ENCODE peak calls at places on chromosomes 7 and 10, in five cellular contexts. Z is SK-N-SH, Y is HepG2, L is K562, R is GM12878. V is an unnamed sample.

GRCh38 chr10:74969530-74969929 is 141.9 kb upstream of the SAMD8 start:
- DNase-seq in Y (no peak), L (no peak), R (no peak), Z (no peak), V (no peak)

GRCh38 chr7:128833148-128833938 is 3.1 kb downstream of the FLNC start:
- DNase-seq in Y (no peak), L (peak), Z (peak), R (no peak), V (peak)

GRCh38 chr10:29028486-29028885 is 260.4 kb upstream of the LYZL1 start:
- DNase-seq in Y (no peak), R (no peak), L (no peak), Z (no peak), V (no peak)

GRCh38 chr10:35781643-35782035 is 139.5 kb upstream of the FZD8 start:
- DNase-seq in R (no peak), Z (peak), Y (peak), L (peak), V (no peak)

GRCh38 chr10:72913287-72913686 is 19.7 kb downstream of the OIT3 start:
- DNase-seq in L (no peak), R (no peak), Y (peak), Z (no peak), V (no peak)

GRCh38 chr10:64449603-64450002 is 928.4 kb downstream of the REEP3 start:
- DNase-seq in R (no peak), Z (no peak), Y (no peak), L (no peak), V (no peak)

GRCh38 chr7:781228-781864 is 50.9 kb upstream of the SUN1 start:
- DNase-seq in Y (no peak), Z (no peak), L (no peak), R (no peak), V (no peak)

GRCh38 chr7:26182283-26182682 is 18.3 kb downstream of the HNRNPA2B1 start:
- DNase-seq in Y (no peak), L (no peak), R (no peak), Z (no peak), V (no peak)

GRCh38 chr10:122253605-122254004 is 17.5 kb upstream of the BTBD16 start:
- DNase-seq in L (no peak), Z (no peak), R (no peak), Y (no peak), V (no peak)

GRCh38 chr7:43431020-43431595 is 151.8 kb upstream of the STK17A start:
- DNase-seq in Y (no peak), R (no peak), Z (no peak), L (no peak), V (peak)

GRCh38 chr10:102231357-102232318 is 5.5 kb downstream of the ELOVL3 start:
- DNase-seq in Z (peak), Y (peak), R (no peak), L (peak), V (no peak)

GRCh38 chr10:6579904-6580278 is at the start of gene PRKCQ:
- DNase-seq in Z (no peak), R (no peak), L (no peak), Y (no peak), V (peak)

GRCh38 chr7:2523461-2523905 is 3.9 kb downstream of the LFNG start:
- DNase-seq in Y (no peak), R (no peak), L (no peak), Z (no peak), V (no peak)

GRCh38 chr7:100038326-100038725 is 11.2 kb upstream of the ZSCAN21 start:
- DNase-seq in L (no peak), Y (peak), R (no peak), Z (no peak), V (no peak)

GRCh38 chr7:39554583-39555140 is 11.5 kb upstream of the YAE1 start:
- DNase-seq in R (no peak), Z (no peak), Y (no peak), L (no peak), V (no peak)

GRCh38 chr10:128071417-128071782 is 54.8 kb downstream of the MKI67 start:
- DNase-seq in Z (no peak), L (no peak), R (no peak), Y (no peak), V (no peak)

GRCh38 chr10:72742077-72742476 is 50.1 kb downstream of the MCU start:
- DNase-seq in Z (no peak), L (no peak), R (no peak), Y (no peak), V (no peak)

GRCh38 chr10:120415709-120416330 is 41.2 kb upstream of the PLPP4 start:
- DNase-seq in R (no peak), Y (no peak), Z (no peak), L (no peak), V (peak)

GRCh38 chr7:22356010-22356854 is 722 bp downstream of the RAPGEF5 start:
- DNase-seq in R (no peak), L (no peak), Z (peak), Y (peak), V (no peak)

GRCh38 chr7:22231806-22232205 is 125.1 kb downstream of the RAPGEF5 start:
- DNase-seq in L (no peak), R (no peak), Z (no peak), Y (no peak), V (no peak)

GRCh38 chr7:39703143-39703542 is 79.8 kb downstream of the RALA start:
- DNase-seq in Y (no peak), Z (peak), L (peak), R (no peak), V (peak)

GRCh38 chr7:121097577-121097976 is 109.1 kb downstream of the CPED1 start:
- DNase-seq in Y (no peak), R (no peak), L (no peak), Z (no peak), V (no peak)

GRCh38 chr7:47548546-47548945 is 33.4 kb downstream of the TNS3 start:
- DNase-seq in R (no peak), L (no peak), Y (no peak), Z (no peak), V (no peak)

GRCh38 chr10:133100706-133101463 is 13.2 kb downstream of the ADGRA1 start:
- DNase-seq in L (peak), R (no peak), Z (no peak), Y (no peak), V (no peak)

GRCh38 chr10:126001579-126001978 is 105.2 kb downstream of the FANK1 start:
- DNase-seq in L (no peak), Z (no peak), Y (no peak), R (no peak), V (no peak)

GRCh38 chr10:51010977-51011376 is 63.3 kb upstream of the PRKG1 start:
- DNase-seq in Y (peak), R (peak), Z (peak), L (peak), V (peak)

GRCh38 chr10:49212783-49213182 is 24.6 kb upstream of the TMEM273 start:
- DNase-seq in R (no peak), Z (no peak), L (no peak), Y (no peak), V (no peak)

GRCh38 chr7:108413782-108414492 is 42.3 kb downstream of the NRCAM start:
- DNase-seq in Z (no peak), L (no peak), R (no peak), Y (no peak), V (peak)

GRCh38 chr10:70270952-70271351 is 12.9 kb downstream of the NPFFR1 start:
- DNase-seq in Y (no peak), R (peak), L (no peak), Z (no peak), V (no peak)

GRCh38 chr10:57638411-57638810 is 629.3 kb downstream of the IPMK start:
- DNase-seq in L (no peak), Y (no peak), Z (no peak), R (no peak), V (no peak)

GRCh38 chr7:100190059-100190711 is 12.5 kb downstream of the STAG3 start:
- DNase-seq in Y (peak), Z (peak), R (no peak), L (peak), V (peak)

GRCh38 chr10:13913890-13914289 is 327.1 kb downstream of the PRPF18 start:
- DNase-seq in Y (no peak), Z (no peak), L (no peak), R (peak), V (no peak)

GRCh38 chr7:1663243-1663642 is 6.8 kb upstream of the ELFN1 start:
- DNase-seq in Y (no peak), Z (peak), L (peak), R (no peak), V (no peak)

GRCh38 chr10:624605-625334 is 64.7 kb downstream of the DIP2C start:
- DNase-seq in Z (peak), R (no peak), L (no peak), Y (peak), V (peak)

GRCh38 chr7:90412458-90413184 is 9.4 kb downstream of the CLDN12 start:
- DNase-seq in R (no peak), Y (peak), L (no peak), Z (peak), V (no peak)

GRCh38 chr7:2638224-2638991 is 6.6 kb downstream of the TTYH3 start:
- DNase-seq in Z (peak), L (no peak), R (no peak), Y (peak), V (peak)

GRCh38 chr7:75732764-75733630 is 5.7 kb downstream of the HIP1 start:
- DNase-seq in L (peak), Y (no peak), Z (peak), R (no peak), V (peak)

DNA sequence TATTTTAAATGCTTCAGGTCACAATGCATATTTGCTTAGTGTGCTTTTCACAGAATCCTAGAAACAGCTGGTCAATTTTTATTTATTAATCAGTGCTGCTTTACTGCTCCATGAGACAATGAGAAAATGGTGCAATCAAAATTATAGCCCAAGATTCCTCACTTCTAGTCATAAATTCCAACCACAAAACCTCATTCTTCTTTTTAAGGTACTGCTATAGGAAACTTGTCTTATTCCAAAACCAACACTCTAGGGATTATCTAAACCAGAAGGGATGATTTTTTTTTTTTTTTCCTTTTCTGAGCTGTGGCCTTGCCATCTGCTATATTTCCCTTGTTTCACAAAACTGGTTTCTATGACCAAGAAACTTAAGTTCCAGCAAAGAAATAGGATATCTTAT is 64.0 kb upstream of the SEMA3A start:
- DNase-seq in L (no peak), R (no peak), Y (no peak), Z (no peak), V (peak)
- TF ChIP-seq MXI1 in L (no peak), R (no peak), Y (no peak), Z (no peak), V (no peak)

GRCh38 chr10:129122846-129123245 is 344.2 kb upstream of the MGMT start:
- DNase-seq in L (no peak), R (no peak), Y (no peak), Z (no peak), V (no peak)
- TF ChIP-seq MXI1 in L (no peak), R (no peak), Y (no peak), Z (no peak), V (no peak)

DNA sequence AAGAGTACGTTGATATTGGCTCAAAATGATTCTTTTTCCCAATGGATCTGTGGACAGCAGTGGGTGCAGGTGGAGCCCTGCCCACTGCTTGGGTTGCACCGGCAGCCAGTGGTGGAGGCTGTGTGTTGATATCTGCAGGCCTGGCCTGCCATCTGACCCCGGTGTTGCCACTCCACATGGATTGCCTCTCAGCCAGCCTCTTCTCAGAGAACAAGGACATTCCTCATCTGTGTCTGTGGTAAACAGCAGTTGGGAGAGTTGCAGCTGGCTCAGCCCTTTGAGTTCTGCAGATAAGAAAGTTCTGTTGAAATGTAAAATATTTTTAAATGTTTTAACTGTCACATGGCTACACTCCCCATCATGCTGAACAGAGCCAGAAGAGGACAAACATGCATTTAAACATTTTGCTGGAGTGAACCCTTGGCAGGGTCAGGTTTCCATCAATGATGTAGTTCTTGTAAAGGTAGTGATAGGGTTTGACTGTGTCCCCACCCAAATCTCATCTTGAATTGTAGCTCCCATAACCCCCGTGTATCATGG is 374.9 kb upstream of the CELF2 start:
- DNase-seq in L (no peak), Z (no peak), R (no peak), Y (no peak), V (peak)
- TF ChIP-seq MXI1 in L (no peak), Z (no peak), R (no peak), Y (no peak), V (no peak)

GRCh38 chr10:98055875-98056516 is 25.6 kb upstream of the CRTAC1 start:
- DNase-seq in Z (no peak), Y (no peak), L (peak), R (no peak), V (peak)
- TF ChIP-seq MXI1 in Z (no peak), Y (no peak), L (no peak), R (no peak), V (no peak)

DNA sequence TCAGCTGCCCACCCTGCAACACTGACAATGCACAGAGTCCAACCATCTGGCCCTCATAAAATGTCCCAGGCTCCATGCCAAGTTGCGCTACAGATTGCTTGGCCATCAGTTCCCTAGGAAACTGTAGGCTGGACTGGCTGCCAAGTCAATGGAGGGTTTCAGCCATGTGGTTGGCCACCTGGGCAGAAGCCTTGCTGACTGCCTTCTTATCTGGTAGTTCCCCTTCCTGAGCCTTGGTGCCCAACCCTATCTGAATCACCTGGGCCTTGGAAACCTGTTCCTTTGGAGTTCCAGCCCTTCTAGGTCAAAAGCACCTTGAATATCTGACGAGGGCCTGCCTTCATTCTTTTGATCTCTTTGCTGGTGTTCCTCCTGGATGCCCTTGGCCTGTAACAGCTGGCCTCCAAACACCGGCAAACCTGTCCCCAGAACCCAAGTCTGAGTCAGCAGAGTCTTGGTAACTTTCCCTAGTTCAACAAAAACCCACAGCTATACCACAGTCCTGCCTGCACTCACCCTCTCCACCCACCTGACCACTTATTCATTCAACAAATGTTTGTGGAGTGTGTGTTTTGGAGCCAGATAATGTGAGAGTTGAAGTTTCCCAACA is 37.4 kb upstream of the KDM7A start:
- DNase-seq in Y (peak), Z (peak), L (no peak), R (peak), V (peak)
- TF ChIP-seq MXI1 in Y (no peak), Z (peak), L (no peak), R (no peak), V (no peak)

V was measured in IMR-90.